ENCODE peak calls at places on chromosomes 4 and X, in seven cellular contexts. M is brain microvascular endothelial cell; U is lung; A is suprapubic skin; I is left ventricle myocardium inferior; F is uterus; N is CD8-positive, alpha-beta T cell. B is an unnamed sample.
A peak's percentile ranks its signal among the peaks of the same experiment; 100 is the strongest.

GRCh38 chrX:129235903-129236302 is 287.4 kb downstream of the SMARCA1 start:
- DNase-seq in M (no peak), U (no peak), A (no peak), I (no peak), F (no peak), N (no peak), B (no peak)

GRCh38 chr4:17667653-17668201 is 53.3 kb downstream of the MED28 start:
- DNase-seq in M (no peak), U (no peak), A (no peak), I (no peak), F (no peak), N (no peak), B (no peak)

GRCh38 chrX:16931371-16931770 is 15.1 kb upstream of the REPS2 start:
- DNase-seq in M (no peak), U (no peak), A (no peak), I (no peak), F (no peak), N (no peak), B (no peak)

GRCh38 chr4:141684785-141685184 is 48.4 kb downstream of the IL15 start:
- DNase-seq in M (no peak), U (no peak), A (no peak), I (no peak), F (no peak), N (no peak), B (peak; percentile 73)

GRCh38 chr4:159401791-159402380 is 299.0 kb downstream of the RAPGEF2 start:
- DNase-seq in M (peak; percentile 93), U (no peak), A (no peak), I (no peak), F (no peak), N (no peak), B (peak; percentile 92)

GRCh38 chr4:149264093-149264733 is 551.4 kb downstream of the IQCM start:
- DNase-seq in M (peak; percentile 45), U (peak; percentile 31), A (no peak), I (no peak), F (no peak), N (no peak), B (peak; percentile 52)

GRCh38 chr4:142598132-142598531 is 248.0 kb downstream of the INPP4B start:
- DNase-seq in M (no peak), U (no peak), A (no peak), I (no peak), F (no peak), N (no peak), B (no peak)

GRCh38 chr4:878796-879729 is 53.1 kb downstream of the GAK start:
- DNase-seq in M (no peak), U (no peak), A (no peak), I (no peak), F (no peak), N (peak; percentile 21), B (no peak)

GRCh38 chr4:184288451-184289178 is 70.9 kb upstream of the ENPP6 start:
- DNase-seq in M (no peak), U (no peak), A (no peak), I (no peak), F (no peak), N (no peak), B (no peak)

GRCh38 chrX:121832446-121832845 is 785.0 kb downstream of the GLUD2 start:
- DNase-seq in M (no peak), U (no peak), A (no peak), I (no peak), F (no peak), N (no peak), B (peak; percentile 13)

GRCh38 chrX:121836000-121836399 is 788.6 kb downstream of the GLUD2 start:
- DNase-seq in M (no peak), U (no peak), A (no peak), I (no peak), F (no peak), N (no peak), B (no peak)

DNA sequence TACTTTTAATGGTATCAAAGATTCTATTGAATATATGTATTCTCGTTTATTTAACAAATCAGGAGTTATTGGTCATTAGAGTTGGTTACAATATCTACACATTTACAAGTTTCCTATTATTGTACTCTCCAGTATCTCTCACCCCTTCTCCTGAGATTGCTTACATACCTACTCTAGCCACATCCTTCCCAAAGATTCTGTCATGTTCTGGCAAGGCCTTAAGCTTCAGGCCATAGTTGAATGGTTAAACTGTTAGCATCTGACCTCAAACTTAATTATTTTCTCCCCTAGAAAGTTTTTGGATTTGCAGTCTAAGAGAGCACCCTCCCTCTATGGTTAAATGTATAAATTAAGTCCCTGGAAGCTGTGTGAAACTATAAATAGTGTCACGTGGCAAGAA is 784.2 kb downstream of the GLUD2 start:
- DNase-seq in M (no peak), U (no peak), A (no peak), I (no peak), F (no peak), N (no peak), B (peak; percentile 9)
- H3K4me3 ChIP-seq in M (no peak overlapping the region), U (no peak overlapping the region), A (no peak overlapping the region), I (no peak overlapping the region), F (no peak overlapping the region), N (no peak overlapping the region), B (no peak overlapping the region)

GRCh38 chr4:24537025-24537424 is 47.3 kb downstream of the DHX15 start:
- DNase-seq in M (peak; percentile 12), U (no peak), A (no peak), I (no peak), F (no peak), N (no peak), B (no peak)
- H3K36me3 ChIP-seq in M (peaks cover 24% of the 10 kb centered on the region), U (peaks cover 5% of the 10 kb centered on the region), A (peaks cover 62% of the 10 kb centered on the region), I (peaks cover 65% of the 10 kb centered on the region), F (no peaks in the 10 kb centered on the region), N (peaks cover 53% of the 10 kb centered on the region), B (peaks cover 10% of the 10 kb centered on the region)

DNA sequence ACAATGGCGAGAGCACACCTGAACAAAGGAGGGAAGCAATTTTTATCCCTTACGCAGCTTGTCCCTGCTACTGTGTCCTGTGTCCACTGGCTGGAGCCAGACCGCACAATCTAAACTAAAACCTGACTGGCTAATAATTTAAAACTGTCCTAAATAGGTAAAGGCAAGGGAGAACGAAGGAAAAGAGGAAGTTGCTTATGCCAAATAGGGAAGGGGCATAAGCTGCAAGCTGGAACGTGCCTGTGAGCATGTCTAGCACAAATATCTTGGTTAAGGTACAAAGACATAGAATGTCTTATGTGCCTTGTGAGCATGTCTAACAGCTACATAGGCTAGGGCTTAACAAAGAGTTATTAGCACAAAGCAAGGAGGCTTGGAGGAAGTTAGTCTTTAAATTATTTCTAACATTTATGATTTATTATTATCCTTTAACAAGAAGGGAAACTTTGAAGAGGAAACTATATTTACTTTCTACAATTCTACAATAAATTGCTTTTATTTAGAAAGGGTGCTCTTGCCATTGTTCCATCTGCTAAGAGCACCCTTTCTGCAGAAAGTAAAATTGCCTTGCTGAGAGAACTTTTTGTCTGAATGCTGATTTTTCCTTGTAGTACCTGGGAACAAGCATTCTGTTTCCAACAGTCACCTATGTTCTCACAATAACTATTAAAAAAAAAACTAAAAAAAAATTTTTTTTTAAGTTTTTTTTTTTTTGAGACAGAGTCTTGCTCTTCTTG is 80.6 kb upstream of the CBR4 start:
- DNase-seq in M (no peak), U (no peak), A (no peak), I (no peak), F (no peak), N (no peak), B (no peak)
- TF ChIP-seq CTCF in M (no peak), U (no peak), A (no peak), I (no peak), F (no peak), N (no peak), B (no peak)

DNA sequence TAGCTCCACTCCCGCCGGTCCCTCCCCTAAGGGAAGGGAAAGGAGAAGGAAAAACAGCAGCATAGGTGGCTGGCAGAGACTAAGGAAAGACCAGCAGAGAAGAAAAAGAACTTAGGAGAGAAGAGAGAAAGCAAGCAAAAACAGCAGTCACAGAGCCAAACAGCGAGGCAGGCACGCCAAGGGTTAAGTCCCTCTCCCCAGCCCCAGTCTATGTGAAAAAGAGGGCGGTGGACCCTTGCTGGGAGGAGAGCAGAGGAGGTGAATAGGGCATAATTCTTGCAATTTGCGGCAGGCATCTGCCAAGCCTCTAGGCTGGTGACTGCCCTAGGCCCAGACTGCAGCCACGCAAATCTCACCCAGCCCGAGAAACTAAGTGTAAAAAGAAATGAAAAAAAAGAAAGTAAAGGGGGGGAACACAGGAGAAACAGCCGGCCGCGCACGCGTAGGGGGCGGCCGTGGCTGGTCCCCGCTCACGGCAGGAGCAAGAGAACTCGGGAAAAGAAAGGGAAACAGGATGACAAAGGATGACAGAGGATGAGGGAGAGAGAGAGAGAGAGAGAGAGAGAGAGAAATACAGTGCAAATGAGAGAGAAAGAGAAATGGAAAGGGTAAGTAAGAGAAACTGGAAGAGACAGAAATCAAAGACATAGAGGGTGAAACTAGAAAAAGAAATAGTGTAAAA is 48.6 kb downstream of the MAGEA9 start:
- DNase-seq in M (peak; percentile 28), U (no peak), A (no peak), I (no peak), F (no peak), N (peak; percentile 25), B (peak; percentile 12)
- H3K4me3 ChIP-seq in M (peak overlapping the region; percentile 44), U (no peak overlapping the region), A (peak overlapping the region; percentile 22), I (peak overlapping the region; percentile 44), F (peak overlapping the region; percentile 29), N (peak overlapping the region; percentile 37), B (peak overlapping the region; percentile 1)